ENCODE peak calls at places on chromosomes 7 and 10, in six cellular contexts. F, T, J, B, D and L are unnamed samples.

GRCh38 chr7:141198191-141198958 is 124.5 kb downstream of the TMEM178B start:
- DNase-seq in F (no peak), B (no peak), T (no peak), J (no peak), D (no peak), L (peak)

GRCh38 chr10:51524041-51524440 is 175.4 kb downstream of the CSTF2T start:
- DNase-seq in J (no peak), T (no peak), D (no peak), B (no peak), F (no peak), L (no peak)

GRCh38 chr7:100159099-100159623 is 638 bp upstream of the TRAPPC14 start:
- DNase-seq in T (peak), B (no peak), F (no peak), J (no peak), D (no peak), L (peak)

GRCh38 chr7:25272265-25272664 is 44.0 kb upstream of the NPVF start:
- DNase-seq in D (no peak), F (no peak), J (no peak), B (no peak), T (no peak), L (no peak)

GRCh38 chr7:117269417-117269816 is 53.4 kb downstream of the WNT2 start:
- DNase-seq in F (peak), J (no peak), D (no peak), T (no peak), B (no peak), L (no peak)

GRCh38 chr7:113404245-113404644 is 285.9 kb upstream of the SMIM30 start:
- DNase-seq in B (peak), D (no peak), J (peak), F (peak), T (peak), L (peak)

GRCh38 chr7:114789161-114789560 is 132.7 kb upstream of the MDFIC start:
- DNase-seq in T (no peak), D (no peak), F (no peak), B (no peak), J (no peak), L (no peak)

GRCh38 chr7:126667742-126668366 is 584.9 kb downstream of the GRM8 start:
- DNase-seq in D (no peak), B (no peak), J (no peak), T (peak), F (no peak), L (no peak)

GRCh38 chr7:16078076-16078952 is 343.0 kb downstream of the CRPPA start:
- DNase-seq in T (peak), F (peak), B (peak), D (no peak), J (no peak), L (peak)

GRCh38 chr7:12805518-12805928 is 118.1 kb downstream of the ARL4A start:
- DNase-seq in J (no peak), F (no peak), T (no peak), D (no peak), B (no peak), L (no peak)

DNA sequence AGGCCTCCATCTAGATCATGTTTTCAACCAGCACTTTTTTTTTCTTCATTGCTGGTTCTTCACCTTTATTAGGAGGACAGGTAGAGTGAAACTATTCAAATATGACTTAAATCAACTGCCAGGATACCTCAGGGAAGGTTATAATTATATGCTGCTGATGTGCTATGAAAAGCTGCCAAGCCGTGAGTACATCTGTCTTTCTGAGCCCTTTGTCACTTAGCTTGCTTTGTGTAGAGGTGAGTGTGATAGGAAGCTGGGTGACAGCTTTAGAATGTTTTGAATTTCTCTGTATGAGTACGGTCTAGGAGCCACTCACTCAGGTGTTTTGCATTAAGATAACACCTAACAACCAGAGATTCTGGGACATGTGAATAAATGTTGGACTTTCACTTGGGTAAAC is 365.2 kb downstream of the OTUD1 start:
- DNase-seq in T (no peak), F (no peak), J (no peak), D (no peak), B (no peak), L (no peak)
- TF ChIP-seq JUND in T (no peak), F (no peak), J (no peak), D (no peak), B (no peak), L (no peak)

GRCh38 chr7:156986378-156986777 is 24.1 kb downstream of the MNX1 start:
- DNase-seq in D (no peak), T (no peak), F (no peak), J (no peak), B (no peak), L (no peak)
- TF ChIP-seq YY1 in D (no peak), T (no peak), F (no peak), J (no peak), B (no peak), L (no peak)

GRCh38 chr10:131079314-131079713 is 232.2 kb downstream of the TCERG1L start:
- DNase-seq in B (no peak), T (no peak), J (no peak), D (no peak), F (no peak), L (no peak)

GRCh38 chr10:131077724-131078123 is 233.8 kb downstream of the TCERG1L start:
- DNase-seq in J (no peak), T (no peak), D (no peak), B (no peak), F (no peak), L (no peak)

GRCh38 chr10:131076341-131076740 is 235.2 kb downstream of the TCERG1L start:
- DNase-seq in D (no peak), B (no peak), T (no peak), J (no peak), F (no peak), L (no peak)

GRCh38 chr10:131077031-131077430 is 234.5 kb downstream of the TCERG1L start:
- DNase-seq in D (no peak), B (no peak), F (no peak), J (no peak), T (no peak), L (no peak)

DNA sequence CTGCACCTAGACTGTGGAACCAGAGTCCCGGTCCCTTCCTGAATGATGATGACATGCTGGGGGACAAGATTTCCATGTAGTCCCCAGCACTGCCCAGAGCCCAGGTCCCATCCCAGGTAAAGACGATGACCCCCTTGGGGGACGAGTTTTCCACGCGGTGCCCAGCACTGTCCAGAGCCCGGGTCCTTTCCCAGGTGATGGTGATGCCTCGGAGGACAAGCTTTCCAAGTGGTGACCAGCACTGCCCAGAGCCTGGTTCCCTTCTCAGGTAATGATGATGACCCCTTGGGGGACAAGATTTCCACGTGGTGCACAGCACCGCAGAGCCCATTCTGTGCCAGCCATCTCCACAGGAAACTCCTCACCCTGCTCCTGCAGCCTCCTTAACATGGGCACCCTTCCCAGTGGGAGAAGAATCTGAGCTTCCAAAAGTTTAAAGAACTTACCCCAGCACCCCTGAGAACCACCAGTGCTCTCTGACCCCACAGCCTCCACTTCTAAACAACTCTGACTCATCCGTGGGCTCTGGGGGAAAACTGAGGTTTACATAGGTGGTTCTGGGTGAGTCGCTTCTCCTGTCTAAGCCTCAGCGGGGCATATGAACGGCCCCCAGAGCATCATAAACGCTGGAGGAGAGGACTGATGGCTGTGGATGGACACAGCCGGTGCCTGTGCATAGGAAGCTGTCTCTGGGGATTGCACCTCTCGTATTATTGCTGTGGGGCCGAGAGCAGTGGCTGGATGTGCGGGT is 233.2 kb downstream of the TCERG1L start:
- DNase-seq in J (no peak), B (no peak), F (no peak), D (no peak), T (no peak), L (no peak)
- TF ChIP-seq JUND in J (no peak), B (no peak), F (no peak), D (no peak), T (no peak), L (no peak)

DNA sequence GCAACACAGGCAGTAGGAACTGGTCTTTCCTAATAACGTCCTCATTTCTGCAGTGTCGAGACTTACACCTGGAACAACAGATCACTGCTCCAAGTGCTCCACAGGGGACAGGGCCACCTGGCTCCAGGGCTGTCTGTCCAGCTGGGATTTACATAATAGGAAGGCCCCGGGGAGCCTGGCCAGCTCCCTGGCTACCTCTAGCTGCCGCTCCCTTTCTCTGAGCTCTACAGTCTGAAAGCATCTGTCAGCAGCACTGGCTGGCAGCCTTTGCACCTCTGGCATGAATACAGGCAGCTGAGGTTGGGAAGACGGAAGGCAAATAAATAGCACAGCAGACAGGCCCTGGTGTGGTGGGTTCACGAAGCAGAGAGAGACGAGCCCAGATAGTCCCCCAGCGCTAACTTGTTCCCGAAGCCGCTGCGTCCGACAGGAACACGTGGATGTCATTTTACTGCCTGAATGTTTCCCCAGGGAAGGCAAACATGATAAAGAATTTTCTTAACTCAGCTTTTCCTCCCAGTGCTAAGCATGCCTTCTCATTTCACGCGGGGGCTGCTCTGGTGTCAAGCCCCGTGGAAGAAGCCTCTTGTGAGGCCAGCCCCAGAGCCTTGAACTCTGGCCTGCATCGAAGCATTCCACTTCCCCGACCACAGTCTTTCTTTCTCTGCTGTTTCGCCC is 105.4 kb downstream of the ITIH5 start:
- DNase-seq in D (no peak), T (no peak), J (no peak), F (no peak), B (peak), L (no peak)
- TF ChIP-seq YY1 in D (no peak), T (no peak), J (no peak), F (no peak), B (no peak), L (no peak)

DNA sequence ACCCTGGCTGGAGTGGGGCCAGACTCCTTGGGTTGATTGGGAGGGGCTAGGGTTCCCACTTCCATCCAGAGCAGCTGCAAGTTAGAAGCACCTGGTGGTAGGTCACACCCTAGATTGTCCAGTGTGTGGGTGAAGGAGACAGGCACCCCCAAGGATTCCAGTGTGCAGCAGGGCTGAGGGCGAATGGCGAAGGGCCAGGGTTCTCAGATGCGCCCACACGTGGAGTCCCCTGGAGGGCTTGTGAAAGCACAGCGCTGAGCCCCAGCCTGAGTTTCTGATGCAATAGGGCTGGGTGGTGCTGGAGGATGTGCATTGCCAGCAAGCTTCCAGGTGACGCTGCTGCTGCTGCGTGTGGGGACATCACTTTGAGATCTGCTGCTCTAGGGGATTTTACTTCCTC is 25.4 kb downstream of the TBATA start:
- DNase-seq in F (no peak), T (no peak), D (no peak), B (no peak), J (no peak), L (no peak)
- TF ChIP-seq JUND in F (no peak), T (no peak), D (no peak), B (no peak), J (no peak), L (no peak)

GRCh38 chr7:92808006-92808405 is 28.4 kb downstream of the CDK6 start:
- DNase-seq in B (no peak), J (no peak), D (no peak), T (no peak), F (no peak), L (no peak)

GRCh38 chr7:92810242-92810611 is 26.1 kb downstream of the CDK6 start:
- DNase-seq in B (no peak), D (no peak), T (no peak), J (no peak), F (no peak), L (no peak)

GRCh38 chr7:92808635-92809034 is 27.7 kb downstream of the CDK6 start:
- DNase-seq in J (no peak), B (no peak), T (no peak), F (no peak), D (no peak), L (no peak)

GRCh38 chr7:92811158-92811557 is 25.2 kb downstream of the CDK6 start:
- DNase-seq in B (no peak), F (no peak), J (no peak), T (no peak), D (no peak), L (no peak)

DNA sequence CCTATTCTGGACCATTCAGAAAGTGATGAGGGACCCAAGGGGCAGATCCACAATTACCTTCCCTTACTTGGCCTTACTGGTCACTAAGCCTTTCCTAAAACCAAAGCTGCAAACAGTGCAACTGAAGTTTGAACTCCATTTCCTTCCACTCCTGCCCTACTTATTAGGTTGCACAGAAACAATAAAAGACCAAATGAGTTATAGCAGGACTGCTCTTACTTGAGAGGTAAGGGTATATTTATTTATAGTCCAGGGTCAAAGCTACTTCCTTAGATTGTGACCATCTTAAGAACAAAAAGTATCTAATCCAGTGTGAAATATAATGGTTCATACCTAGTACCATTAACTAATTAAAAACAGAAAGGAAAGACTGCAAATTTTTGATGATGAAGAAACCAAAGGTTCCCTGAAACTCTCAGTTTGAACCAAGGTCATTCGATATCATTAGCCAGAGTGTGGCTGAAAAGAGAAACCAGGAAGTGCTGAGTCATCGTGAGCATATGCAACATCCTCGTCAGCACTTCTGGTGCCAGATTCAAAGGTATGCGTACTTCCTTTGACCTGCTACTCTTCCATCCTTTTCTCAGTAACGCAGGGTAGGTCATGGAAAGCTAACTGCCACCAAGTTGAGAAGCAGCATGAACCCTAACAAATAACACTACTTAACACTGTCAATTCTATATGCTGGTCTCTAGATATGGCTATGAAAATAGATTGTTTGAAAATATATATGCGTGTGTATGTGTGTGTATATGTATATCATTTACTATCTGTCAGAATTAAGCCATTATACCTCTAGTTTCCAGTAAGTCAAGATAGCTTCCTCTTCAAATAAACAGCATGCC is 26.8 kb downstream of the CDK6 start:
- DNase-seq in J (no peak), B (peak), T (peak), D (peak), F (peak), L (no peak)
- TF ChIP-seq YY1 in J (no peak), B (no peak), T (no peak), D (no peak), F (no peak), L (peak)

GRCh38 chr10:98892523-98892922 is 343.1 kb downstream of the HPSE2 start:
- DNase-seq in J (no peak), D (no peak), F (no peak), T (no peak), B (no peak), L (no peak)
- TF ChIP-seq JUND in J (no peak), D (no peak), F (no peak), T (no peak), B (no peak), L (no peak)

GRCh38 chr7:149859881-149860280 is 13.9 kb upstream of the ATP6V0E2 start:
- DNase-seq in F (no peak), D (no peak), B (no peak), T (no peak), J (no peak), L (no peak)

GRCh38 chr7:149859369-149859768 is 14.4 kb upstream of the ATP6V0E2 start:
- DNase-seq in D (no peak), T (no peak), J (no peak), B (no peak), F (no peak), L (no peak)

GRCh38 chr7:149861728-149862045 is 12.1 kb upstream of the ATP6V0E2 start:
- DNase-seq in J (no peak), B (no peak), D (no peak), F (no peak), T (no peak), L (no peak)

GRCh38 chr7:149862156-149862555 is 11.6 kb upstream of the ATP6V0E2 start:
- DNase-seq in F (no peak), B (no peak), J (no peak), D (no peak), T (no peak), L (no peak)

DNA sequence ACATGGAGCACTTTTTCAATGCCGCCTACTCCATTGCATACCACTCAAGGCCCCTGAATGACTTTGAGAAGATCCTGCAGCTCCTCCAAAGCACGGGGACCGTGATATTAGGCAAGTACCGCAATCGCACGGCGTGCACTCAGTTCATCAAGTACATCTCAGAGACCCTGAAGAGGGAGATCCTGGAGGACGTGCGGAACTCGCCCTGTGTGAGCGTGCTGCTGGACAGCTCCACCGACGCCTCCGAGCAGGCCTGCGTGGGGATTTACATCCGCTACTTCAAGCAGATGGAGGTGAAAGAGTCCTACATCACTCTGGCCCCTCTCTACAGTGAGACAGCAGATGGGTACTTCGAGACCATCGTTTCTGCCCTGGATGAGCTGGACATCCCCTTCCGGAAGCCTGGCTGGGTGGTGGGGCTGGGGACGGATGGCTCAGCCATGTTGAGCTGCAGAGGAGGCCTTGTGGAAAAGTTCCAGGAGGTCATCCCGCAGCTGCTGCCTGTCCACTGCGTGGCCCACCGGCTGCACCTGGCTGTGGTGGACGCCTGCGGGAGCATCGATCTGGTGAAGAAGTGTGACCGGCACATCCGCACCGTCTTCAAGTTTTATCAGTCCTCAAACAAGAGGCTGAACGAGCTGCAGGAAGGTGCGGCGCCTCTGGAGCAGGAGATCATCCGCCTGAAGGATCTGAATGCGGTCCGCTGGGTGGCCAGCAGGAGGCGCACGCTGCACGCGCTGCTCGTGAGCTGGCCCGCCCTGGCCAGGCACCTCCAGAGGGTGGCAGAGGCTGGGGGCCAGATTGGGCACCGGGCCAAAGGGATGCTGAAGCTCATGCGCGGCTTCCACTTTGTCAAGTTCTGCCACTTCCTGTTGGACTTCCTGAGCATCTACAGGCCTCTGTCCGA is 12.7 kb upstream of the ATP6V0E2 start:
- DNase-seq in F (no peak), B (no peak), T (peak), D (no peak), J (no peak), L (peak)
- TF ChIP-seq YY1 in F (no peak), B (no peak), T (no peak), D (no peak), J (peak), L (no peak)

DNA sequence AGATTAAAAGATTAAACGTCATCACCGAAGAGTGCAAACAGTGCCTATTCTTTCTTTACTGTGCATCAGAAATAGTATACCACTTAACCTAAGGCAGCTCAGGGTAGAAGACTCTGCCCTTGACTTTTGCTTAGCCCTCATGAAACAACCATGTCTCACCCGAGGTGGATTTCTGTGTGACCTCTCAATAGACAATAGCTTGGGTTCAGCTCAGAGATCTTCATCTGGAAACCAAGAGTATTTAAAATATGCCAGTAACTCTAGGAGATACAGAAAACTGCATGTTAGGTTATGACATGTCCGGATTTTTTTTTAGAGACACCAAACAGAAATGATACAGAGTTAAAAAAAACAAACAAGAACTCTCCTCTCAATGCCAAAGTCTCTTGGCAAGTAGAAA is 75.8 kb downstream of the JAZF1 start:
- DNase-seq in B (no peak), D (no peak), T (no peak), F (no peak), J (no peak), L (no peak)
- TF ChIP-seq JUND in B (no peak), D (no peak), T (no peak), F (no peak), J (no peak), L (no peak)